ENCODE peak calls at places on chromosomes 13 and 19, in five cellular contexts. One of them, this sample, is unnamed.

GRCh38 chr19:23787106-23787505 is 28.4 kb upstream of the ZNF681 start:
- DNase-seq in fibroblast of lung: peak; percentile 26
- DNase-seq in MM.1S: no peak
- DNase-seq in H1: no peak
- DNase-seq in H9: no peak
- DNase-seq in this sample: no peak

GRCh38 chr13:106103779-106104178 is 431.7 kb downstream of the EFNB2 start:
- DNase-seq in fibroblast of lung: no peak
- DNase-seq in MM.1S: no peak
- DNase-seq in H1: no peak
- DNase-seq in H9: no peak
- DNase-seq in this sample: no peak

GRCh38 chr19:46495789-46496099 is at the start of gene PNMA8B:
- DNase-seq in fibroblast of lung: peak; percentile 54
- DNase-seq in MM.1S: peak; percentile 21
- DNase-seq in H1: peak; percentile 94
- DNase-seq in H9: peak; percentile 96
- DNase-seq in this sample: no peak

GRCh38 chr13:25847145-25847544 is 204.7 kb downstream of the SHISA2 start:
- DNase-seq in fibroblast of lung: no peak
- DNase-seq in MM.1S: peak; percentile 75
- DNase-seq in H1: no peak
- DNase-seq in H9: no peak
- DNase-seq in this sample: no peak

GRCh38 chr19:3644351-3645066 is 17.9 kb upstream of the CACTIN start:
- DNase-seq in fibroblast of lung: peak; percentile 63
- DNase-seq in MM.1S: no peak
- DNase-seq in H1: no peak
- DNase-seq in H9: no peak
- DNase-seq in this sample: no peak

GRCh38 chr13:35764359-35765015 is 288.0 kb upstream of the MAB21L1 start:
- DNase-seq in fibroblast of lung: no peak
- DNase-seq in MM.1S: no peak
- DNase-seq in H1: no peak
- DNase-seq in H9: no peak
- DNase-seq in this sample: no peak

GRCh38 chr13:49954674-49955455 is 18.7 kb upstream of the SPRYD7 start:
- DNase-seq in fibroblast of lung: no peak
- DNase-seq in MM.1S: no peak
- DNase-seq in H1: no peak
- DNase-seq in H9: no peak
- DNase-seq in this sample: no peak

GRCh38 chr13:42970824-42971669 is 21.0 kb downstream of the EPSTI1 start:
- DNase-seq in fibroblast of lung: peak; percentile 51
- DNase-seq in MM.1S: peak; percentile 53
- DNase-seq in H1: peak; percentile 58
- DNase-seq in H9: peak; percentile 48
- DNase-seq in this sample: no peak

GRCh38 chr13:30577381-30577780 is 40.3 kb upstream of the USPL1 start:
- DNase-seq in fibroblast of lung: peak; percentile 83
- DNase-seq in MM.1S: peak; percentile 87
- DNase-seq in H1: no peak
- DNase-seq in H9: no peak
- DNase-seq in this sample: peak; percentile 26

GRCh38 chr13:66992183-66992582 is 238.0 kb downstream of the PCDH9 start:
- DNase-seq in fibroblast of lung: peak; percentile 88
- DNase-seq in MM.1S: no peak
- DNase-seq in H1: no peak
- DNase-seq in H9: no peak
- DNase-seq in this sample: no peak

GRCh38 chr19:6318772-6319171 is 14.6 kb downstream of the ACER1 start:
- DNase-seq in fibroblast of lung: no peak
- DNase-seq in MM.1S: no peak
- DNase-seq in H1: no peak
- DNase-seq in H9: no peak
- DNase-seq in this sample: no peak

GRCh38 chr19:6325614-6326013 is 7.8 kb downstream of the ACER1 start:
- DNase-seq in fibroblast of lung: no peak
- DNase-seq in MM.1S: no peak
- DNase-seq in H1: no peak
- DNase-seq in H9: no peak
- DNase-seq in this sample: no peak

GRCh38 chr19:6324757-6325156 is 8.7 kb downstream of the ACER1 start:
- DNase-seq in fibroblast of lung: no peak
- DNase-seq in MM.1S: no peak
- DNase-seq in H1: no peak
- DNase-seq in H9: no peak
- DNase-seq in this sample: no peak

GRCh38 chr19:6319376-6319775 is 14.0 kb downstream of the ACER1 start:
- DNase-seq in fibroblast of lung: no peak
- DNase-seq in MM.1S: no peak
- DNase-seq in H1: no peak
- DNase-seq in H9: no peak
- DNase-seq in this sample: no peak

GRCh38 chr19:6322284-6322683 is 11.1 kb downstream of the ACER1 start:
- DNase-seq in fibroblast of lung: no peak
- DNase-seq in MM.1S: no peak
- DNase-seq in H1: no peak
- DNase-seq in H9: no peak
- DNase-seq in this sample: no peak
- TF ChIP-seq CTCF in fibroblast of lung: no peak
- TF ChIP-seq CTCF in MM.1S: no peak
- TF ChIP-seq CTCF in H1: no peak
- TF ChIP-seq CTCF in H9: no peak
- TF ChIP-seq CTCF in this sample: no peak

GRCh38 chr19:44623626-44624025 is 10.3 kb downstream of the IGSF23 start:
- DNase-seq in fibroblast of lung: no peak
- DNase-seq in MM.1S: no peak
- DNase-seq in H1: no peak
- DNase-seq in H9: no peak
- DNase-seq in this sample: no peak

GRCh38 chr19:44624840-44625354 is 11.5 kb downstream of the IGSF23 start:
- DNase-seq in fibroblast of lung: no peak
- DNase-seq in MM.1S: no peak
- DNase-seq in H1: no peak
- DNase-seq in H9: no peak
- DNase-seq in this sample: no peak

GRCh38 chr19:44626067-44626624 is 12.8 kb downstream of the IGSF23 start:
- DNase-seq in fibroblast of lung: peak; percentile 86
- DNase-seq in MM.1S: no peak
- DNase-seq in H1: no peak
- DNase-seq in H9: no peak
- DNase-seq in this sample: no peak

GRCh38 chr19:44627631-44628030 is 14.3 kb downstream of the IGSF23 start:
- DNase-seq in fibroblast of lung: no peak
- DNase-seq in MM.1S: no peak
- DNase-seq in H1: no peak
- DNase-seq in H9: no peak
- DNase-seq in this sample: no peak

DNA sequence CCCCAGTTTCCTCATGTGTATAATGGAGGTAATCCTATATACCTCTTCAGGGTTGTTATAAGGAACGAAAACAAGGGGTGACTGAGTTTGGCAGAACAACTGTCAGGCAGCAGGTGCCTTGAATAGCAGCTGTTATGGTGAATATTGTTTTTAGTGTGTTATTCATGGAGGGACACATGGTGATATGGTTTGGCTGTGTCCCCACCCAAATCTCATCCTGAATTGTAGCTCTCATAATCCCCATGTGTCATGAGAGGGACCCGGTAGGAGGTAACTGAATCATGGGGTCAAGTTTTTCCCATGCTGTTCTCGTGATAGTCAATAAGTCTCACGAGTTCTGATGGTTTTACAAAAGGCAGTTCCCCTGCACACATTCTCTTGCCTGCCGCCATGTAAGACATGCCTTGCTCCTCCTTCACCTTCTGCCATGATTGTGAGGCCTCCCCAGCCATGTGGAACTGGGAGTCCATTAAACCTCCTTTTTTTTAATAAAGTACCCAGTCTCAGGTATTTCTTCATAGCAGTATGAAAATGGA is 12.2 kb downstream of the IGSF23 start:
- DNase-seq in fibroblast of lung: no peak
- DNase-seq in MM.1S: no peak
- DNase-seq in H1: no peak
- DNase-seq in H9: no peak
- DNase-seq in this sample: no peak
- H3K4me2 ChIP-seq in fibroblast of lung: no peak overlapping the region
- H3K4me2 ChIP-seq in MM.1S: no peak overlapping the region
- H3K4me2 ChIP-seq in H1: no peak overlapping the region
- H3K4me2 ChIP-seq in H9: no peak overlapping the region
- H3K4me2 ChIP-seq in this sample: no peak overlapping the region

GRCh38 chr19:2540251-2540645 is 64.3 kb downstream of the GADD45B start:
- DNase-seq in fibroblast of lung: no peak
- DNase-seq in MM.1S: no peak
- DNase-seq in H1: no peak
- DNase-seq in H9: no peak
- DNase-seq in this sample: no peak
- H3K9ac ChIP-seq in fibroblast of lung: peak overlapping the region; percentile 73
- H3K9ac ChIP-seq in MM.1S: no peak overlapping the region
- H3K9ac ChIP-seq in H1: peak overlapping the region; percentile 48
- H3K9ac ChIP-seq in H9: no peak overlapping the region
- H3K9ac ChIP-seq in this sample: peak overlapping the region; percentile 67

GRCh38 chr13:51629711-51630575 is 45.7 kb downstream of the WDFY2 start:
- DNase-seq in fibroblast of lung: no peak
- DNase-seq in MM.1S: no peak
- DNase-seq in H1: no peak
- DNase-seq in H9: no peak
- DNase-seq in this sample: no peak

GRCh38 chr13:51625555-51626345 is 41.5 kb downstream of the WDFY2 start:
- DNase-seq in fibroblast of lung: peak; percentile 51
- DNase-seq in MM.1S: no peak
- DNase-seq in H1: no peak
- DNase-seq in H9: no peak
- DNase-seq in this sample: no peak

GRCh38 chr13:51626749-51627148 is 42.5 kb downstream of the WDFY2 start:
- DNase-seq in fibroblast of lung: no peak
- DNase-seq in MM.1S: no peak
- DNase-seq in H1: no peak
- DNase-seq in H9: no peak
- DNase-seq in this sample: no peak

GRCh38 chr13:51624695-51625345 is 40.6 kb downstream of the WDFY2 start:
- DNase-seq in fibroblast of lung: no peak
- DNase-seq in MM.1S: no peak
- DNase-seq in H1: no peak
- DNase-seq in H9: no peak
- DNase-seq in this sample: no peak

DNA sequence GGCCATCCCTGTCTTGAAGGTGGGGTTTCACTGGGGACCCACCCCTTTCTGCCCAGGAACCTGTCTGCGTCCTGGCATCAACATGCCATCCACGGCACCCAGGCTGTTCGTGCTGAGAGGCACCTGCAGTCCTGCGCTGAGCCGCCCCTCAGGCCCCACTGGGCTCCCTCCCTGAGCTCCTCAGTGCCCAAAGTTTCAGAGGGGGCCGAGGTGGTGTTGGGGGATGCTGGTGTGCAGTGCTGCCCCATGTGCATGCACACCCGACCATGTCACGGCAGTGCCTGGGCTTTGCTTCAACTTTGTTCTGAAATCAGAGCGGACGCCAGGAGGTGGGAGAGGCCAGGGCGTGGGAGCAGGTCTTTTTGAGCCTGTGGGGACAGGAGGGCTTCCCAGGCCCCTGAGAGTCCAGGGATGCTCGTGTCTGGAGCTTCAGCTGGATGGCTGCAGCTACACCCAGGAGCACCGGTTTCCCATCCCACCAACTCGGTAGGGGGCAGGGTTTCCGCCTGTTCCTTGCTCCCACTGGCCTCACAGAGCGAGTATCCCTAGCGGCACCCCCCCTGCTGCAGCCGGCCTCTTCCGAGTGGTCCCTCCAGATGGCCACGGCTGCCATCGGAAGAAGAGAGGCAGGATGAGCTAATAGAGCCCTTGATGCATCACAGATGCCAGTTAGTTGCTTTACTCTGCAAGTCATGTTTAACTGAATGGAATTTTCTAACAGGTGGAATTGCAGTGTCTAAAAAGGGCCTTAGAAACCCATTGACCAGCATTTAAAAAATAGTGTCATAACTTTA is 44.0 kb downstream of the WDFY2 start:
- DNase-seq in fibroblast of lung: no peak
- DNase-seq in MM.1S: no peak
- DNase-seq in H1: no peak
- DNase-seq in H9: no peak
- DNase-seq in this sample: no peak
- TF ChIP-seq CTCF in fibroblast of lung: no peak
- TF ChIP-seq CTCF in MM.1S: no peak
- TF ChIP-seq CTCF in H1: no peak
- TF ChIP-seq CTCF in H9: no peak
- TF ChIP-seq CTCF in this sample: no peak

GRCh38 chr19:5080030-5080644 is 111.2 kb downstream of the KDM4B start:
- DNase-seq in fibroblast of lung: no peak
- DNase-seq in MM.1S: no peak
- DNase-seq in H1: no peak
- DNase-seq in H9: no peak
- DNase-seq in this sample: no peak

GRCh38 chr19:5078666-5079409 is 109.9 kb downstream of the KDM4B start:
- DNase-seq in fibroblast of lung: no peak
- DNase-seq in MM.1S: no peak
- DNase-seq in H1: no peak
- DNase-seq in H9: no peak
- DNase-seq in this sample: no peak

GRCh38 chr19:5080809-5081208 is 111.9 kb downstream of the KDM4B start:
- DNase-seq in fibroblast of lung: no peak
- DNase-seq in MM.1S: no peak
- DNase-seq in H1: no peak
- DNase-seq in H9: no peak
- DNase-seq in this sample: no peak

GRCh38 chr19:5078179-5078578 is 109.3 kb downstream of the KDM4B start:
- DNase-seq in fibroblast of lung: no peak
- DNase-seq in MM.1S: no peak
- DNase-seq in H1: no peak
- DNase-seq in H9: no peak
- DNase-seq in this sample: no peak

GRCh38 chr19:5079410-5079774 is 110.5 kb downstream of the KDM4B start:
- DNase-seq in fibroblast of lung: no peak
- DNase-seq in MM.1S: no peak
- DNase-seq in H1: no peak
- DNase-seq in H9: no peak
- DNase-seq in this sample: no peak
- H3K4me2 ChIP-seq in fibroblast of lung: no peak overlapping the region
- H3K4me2 ChIP-seq in MM.1S: no peak overlapping the region
- H3K4me2 ChIP-seq in H1: no peak overlapping the region
- H3K4me2 ChIP-seq in H9: no peak overlapping the region
- H3K4me2 ChIP-seq in this sample: no peak overlapping the region

DNA sequence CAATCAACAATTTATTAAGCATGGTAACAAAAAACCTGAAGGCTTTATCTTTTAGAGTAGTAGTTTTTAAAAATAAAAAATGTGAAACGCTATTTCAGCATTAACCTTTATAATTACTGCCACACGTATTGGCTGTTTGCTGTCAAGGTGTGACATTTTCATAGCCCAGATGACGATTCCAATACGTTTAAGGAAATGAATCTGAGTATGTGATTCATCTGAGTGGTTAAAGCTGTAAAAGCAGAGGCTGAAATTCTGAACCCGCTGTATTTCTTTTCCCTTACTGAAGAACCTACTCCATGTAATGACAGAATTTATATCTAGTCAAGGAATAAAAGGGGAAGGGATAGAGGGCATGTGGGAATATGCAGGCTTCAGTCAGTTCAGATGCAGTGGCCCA is 166.0 kb downstream of the LMO7 start:
- DNase-seq in fibroblast of lung: no peak
- DNase-seq in MM.1S: no peak
- DNase-seq in H1: no peak
- DNase-seq in H9: no peak
- DNase-seq in this sample: no peak
- H3K9ac ChIP-seq in fibroblast of lung: no peak overlapping the region
- H3K9ac ChIP-seq in MM.1S: no peak overlapping the region
- H3K9ac ChIP-seq in H1: no peak overlapping the region
- H3K9ac ChIP-seq in H9: no peak overlapping the region
- H3K9ac ChIP-seq in this sample: no peak overlapping the region